ENCODE peak calls at places on chromosomes 5 and 9, in five cellular contexts. One of them, this sample, is unnamed.

GRCh38 chr5:44828719-44829118 is 20.0 kb downstream of the MRPS30 start:
- DNase-seq in endodermal cell: no peak
- DNase-seq in A549: no peak
- DNase-seq in neural progenitor cell: no peak
- DNase-seq in transverse colon: no peak
- DNase-seq in this sample: no peak

GRCh38 chr5:77987331-77987730 is 211.2 kb upstream of the TBCA start:
- DNase-seq in endodermal cell: no peak
- DNase-seq in A549: no peak
- DNase-seq in neural progenitor cell: peak
- DNase-seq in transverse colon: no peak
- DNase-seq in this sample: no peak

GRCh38 chr9:27117489-27118135 is 8.6 kb downstream of the TEK start:
- DNase-seq in endodermal cell: peak
- DNase-seq in A549: peak
- DNase-seq in neural progenitor cell: no peak
- DNase-seq in transverse colon: peak
- DNase-seq in this sample: peak

GRCh38 chr5:170219615-170220014 is 13.2 kb upstream of the C5orf58 start:
- DNase-seq in endodermal cell: no peak
- DNase-seq in A549: no peak
- DNase-seq in neural progenitor cell: no peak
- DNase-seq in transverse colon: no peak
- DNase-seq in this sample: no peak

GRCh38 chr9:127140842-127141675 is 18.6 kb upstream of the ANGPTL2 start:
- DNase-seq in endodermal cell: no peak
- DNase-seq in A549: no peak
- DNase-seq in neural progenitor cell: no peak
- DNase-seq in transverse colon: no peak
- DNase-seq in this sample: no peak

GRCh38 chr5:77847814-77848290 is 71.7 kb upstream of the TBCA start:
- DNase-seq in endodermal cell: peak
- DNase-seq in A549: no peak
- DNase-seq in neural progenitor cell: peak
- DNase-seq in transverse colon: no peak
- DNase-seq in this sample: no peak

GRCh38 chr5:172078726-172079345 is 72.4 kb upstream of the FBXW11 start:
- DNase-seq in endodermal cell: peak
- DNase-seq in A549: no peak
- DNase-seq in neural progenitor cell: no peak
- DNase-seq in transverse colon: no peak
- DNase-seq in this sample: no peak

GRCh38 chr9:70106571-70106970 is 62.9 kb downstream of the MAMDC2 start:
- DNase-seq in endodermal cell: no peak
- DNase-seq in A549: no peak
- DNase-seq in neural progenitor cell: no peak
- DNase-seq in transverse colon: no peak
- DNase-seq in this sample: no peak

GRCh38 chr5:2866622-2867372 is 115.3 kb upstream of the IRX2 start:
- DNase-seq in endodermal cell: no peak
- DNase-seq in A549: no peak
- DNase-seq in neural progenitor cell: no peak
- DNase-seq in transverse colon: no peak
- DNase-seq in this sample: no peak

GRCh38 chr5:2865856-2866546 is 114.5 kb upstream of the IRX2 start:
- DNase-seq in endodermal cell: no peak
- DNase-seq in A549: no peak
- DNase-seq in neural progenitor cell: no peak
- DNase-seq in transverse colon: no peak
- DNase-seq in this sample: no peak

GRCh38 chr5:2863133-2863532 is 111.7 kb upstream of the IRX2 start:
- DNase-seq in endodermal cell: no peak
- DNase-seq in A549: no peak
- DNase-seq in neural progenitor cell: no peak
- DNase-seq in transverse colon: no peak
- DNase-seq in this sample: no peak

GRCh38 chr5:2863675-2864433 is 112.4 kb upstream of the IRX2 start:
- DNase-seq in endodermal cell: no peak
- DNase-seq in A549: no peak
- DNase-seq in neural progenitor cell: peak
- DNase-seq in transverse colon: no peak
- DNase-seq in this sample: no peak

GRCh38 chr5:2864515-2864914 is 113.0 kb upstream of the IRX2 start:
- DNase-seq in endodermal cell: no peak
- DNase-seq in A549: no peak
- DNase-seq in neural progenitor cell: no peak
- DNase-seq in transverse colon: no peak
- DNase-seq in this sample: no peak
- H3K4me3 ChIP-seq in endodermal cell: no peak
- H3K4me3 ChIP-seq in A549: no peak
- H3K4me3 ChIP-seq in neural progenitor cell: no peak
- H3K4me3 ChIP-seq in transverse colon: no peak
- H3K4me3 ChIP-seq in this sample: no peak

GRCh38 chr9:110672873-110673508 is 4.4 kb downstream of the MUSK start:
- DNase-seq in endodermal cell: no peak
- DNase-seq in A549: no peak
- DNase-seq in neural progenitor cell: no peak
- DNase-seq in transverse colon: no peak
- DNase-seq in this sample: no peak

GRCh38 chr9:110671849-110672248 is 3.3 kb downstream of the MUSK start:
- DNase-seq in endodermal cell: no peak
- DNase-seq in A549: no peak
- DNase-seq in neural progenitor cell: no peak
- DNase-seq in transverse colon: no peak
- DNase-seq in this sample: no peak

GRCh38 chr9:110668528-110669167 is at the start of gene MUSK:
- DNase-seq in endodermal cell: no peak
- DNase-seq in A549: no peak
- DNase-seq in neural progenitor cell: no peak
- DNase-seq in transverse colon: no peak
- DNase-seq in this sample: no peak

GRCh38 chr9:110669439-110669838 is 848 bp downstream of the MUSK start:
- DNase-seq in endodermal cell: no peak
- DNase-seq in A549: no peak
- DNase-seq in neural progenitor cell: no peak
- DNase-seq in transverse colon: no peak
- DNase-seq in this sample: no peak
- H3K27ac ChIP-seq in endodermal cell: no peak
- H3K27ac ChIP-seq in A549: no peak
- H3K27ac ChIP-seq in neural progenitor cell: no peak
- H3K27ac ChIP-seq in transverse colon: peak
- H3K27ac ChIP-seq in this sample: no peak

GRCh38 chr5:148810821-148811220 is 15.6 kb upstream of the ADRB2 start:
- DNase-seq in endodermal cell: no peak
- DNase-seq in A549: no peak
- DNase-seq in neural progenitor cell: no peak
- DNase-seq in transverse colon: no peak
- DNase-seq in this sample: no peak

GRCh38 chr5:148807845-148808244 is 18.6 kb upstream of the ADRB2 start:
- DNase-seq in endodermal cell: no peak
- DNase-seq in A549: no peak
- DNase-seq in neural progenitor cell: no peak
- DNase-seq in transverse colon: peak
- DNase-seq in this sample: peak

GRCh38 chr5:148806520-148806931 is 19.9 kb upstream of the ADRB2 start:
- DNase-seq in endodermal cell: no peak
- DNase-seq in A549: no peak
- DNase-seq in neural progenitor cell: no peak
- DNase-seq in transverse colon: no peak
- DNase-seq in this sample: no peak

GRCh38 chr5:148809781-148810524 is 16.5 kb upstream of the ADRB2 start:
- DNase-seq in endodermal cell: no peak
- DNase-seq in A549: no peak
- DNase-seq in neural progenitor cell: no peak
- DNase-seq in transverse colon: no peak
- DNase-seq in this sample: no peak

DNA sequence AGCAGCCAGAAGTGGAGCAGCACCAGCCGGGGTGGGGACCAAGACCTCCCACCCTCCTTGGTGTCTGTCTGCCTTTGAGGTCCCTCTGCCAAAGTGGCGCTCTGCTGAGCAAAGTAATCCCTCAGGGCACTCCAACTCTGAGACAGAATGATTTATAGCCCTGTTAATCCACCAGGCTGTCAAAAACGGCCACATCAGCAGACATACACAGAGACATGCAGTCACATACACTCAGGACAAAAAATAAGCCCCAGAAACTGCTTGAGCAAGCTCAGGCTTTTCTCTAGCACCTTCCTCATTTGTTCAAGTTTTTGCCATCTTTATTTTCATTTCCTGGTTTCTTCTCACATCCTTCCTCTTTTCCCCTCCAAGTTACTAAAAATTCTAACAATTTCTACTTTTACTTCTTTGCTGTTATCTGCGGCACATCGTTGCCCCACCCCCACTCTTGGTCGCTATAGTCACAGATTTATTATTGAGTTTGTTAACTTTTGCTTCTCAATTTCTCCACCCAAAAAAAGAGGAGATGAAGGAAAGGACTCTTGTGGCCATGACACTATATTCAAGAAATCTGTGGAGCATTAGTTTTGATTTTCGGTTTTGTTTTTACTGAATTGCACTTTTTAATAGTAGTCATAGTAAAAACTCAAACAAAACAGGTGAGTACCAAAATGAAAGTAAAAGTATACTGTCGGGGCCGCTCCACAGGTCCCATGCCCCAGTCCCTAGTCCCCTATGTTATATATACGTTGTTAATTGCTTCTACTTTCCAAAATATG is 17.4 kb upstream of the ADRB2 start:
- DNase-seq in endodermal cell: no peak
- DNase-seq in A549: no peak
- DNase-seq in neural progenitor cell: no peak
- DNase-seq in transverse colon: peak
- DNase-seq in this sample: peak
- H3K4me3 ChIP-seq in endodermal cell: no peak
- H3K4me3 ChIP-seq in A549: peak
- H3K4me3 ChIP-seq in neural progenitor cell: no peak
- H3K4me3 ChIP-seq in transverse colon: peak
- H3K4me3 ChIP-seq in this sample: no peak

GRCh38 chr9:98975838-98976237 is 32.1 kb downstream of the COL15A1 start:
- DNase-seq in endodermal cell: no peak
- DNase-seq in A549: no peak
- DNase-seq in neural progenitor cell: no peak
- DNase-seq in transverse colon: no peak
- DNase-seq in this sample: no peak

GRCh38 chr9:98977246-98977681 is 33.6 kb downstream of the COL15A1 start:
- DNase-seq in endodermal cell: no peak
- DNase-seq in A549: no peak
- DNase-seq in neural progenitor cell: no peak
- DNase-seq in transverse colon: no peak
- DNase-seq in this sample: no peak

GRCh38 chr9:98980291-98980690 is 36.6 kb downstream of the COL15A1 start:
- DNase-seq in endodermal cell: no peak
- DNase-seq in A549: no peak
- DNase-seq in neural progenitor cell: no peak
- DNase-seq in transverse colon: no peak
- DNase-seq in this sample: no peak

GRCh38 chr9:98978231-98978681 is 34.5 kb downstream of the COL15A1 start:
- DNase-seq in endodermal cell: no peak
- DNase-seq in A549: no peak
- DNase-seq in neural progenitor cell: peak
- DNase-seq in transverse colon: no peak
- DNase-seq in this sample: no peak

DNA sequence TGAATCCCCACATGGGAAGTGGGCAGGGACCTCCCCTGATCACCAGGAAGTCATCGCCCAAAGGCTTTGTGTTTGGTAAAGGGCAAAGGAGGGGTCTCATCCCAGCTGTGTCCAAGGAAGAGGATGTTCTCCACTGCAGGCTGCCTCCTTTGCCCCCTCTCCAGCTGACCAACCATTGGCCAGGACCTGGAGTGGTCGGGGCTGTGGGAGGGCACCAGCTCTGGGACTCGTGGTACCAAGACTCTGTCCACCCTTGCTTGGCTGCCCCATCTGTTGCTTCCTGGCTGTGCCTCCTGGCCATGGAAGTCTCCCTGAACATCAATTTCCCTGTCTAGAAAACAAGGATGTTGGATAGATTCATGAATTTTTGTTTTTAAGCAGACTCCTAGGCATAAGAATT is 34.1 kb downstream of the COL15A1 start:
- DNase-seq in endodermal cell: no peak
- DNase-seq in A549: no peak
- DNase-seq in neural progenitor cell: no peak
- DNase-seq in transverse colon: no peak
- DNase-seq in this sample: no peak
- H3K27ac ChIP-seq in endodermal cell: no peak
- H3K27ac ChIP-seq in A549: no peak
- H3K27ac ChIP-seq in neural progenitor cell: peak
- H3K27ac ChIP-seq in transverse colon: peak
- H3K27ac ChIP-seq in this sample: no peak

GRCh38 chr5:80083115-80083890 is 48.2 kb downstream of the THBS4 start:
- DNase-seq in endodermal cell: peak
- DNase-seq in A549: peak
- DNase-seq in neural progenitor cell: peak
- DNase-seq in transverse colon: no peak
- DNase-seq in this sample: peak
- H3K4me3 ChIP-seq in endodermal cell: no peak
- H3K4me3 ChIP-seq in A549: peak
- H3K4me3 ChIP-seq in neural progenitor cell: no peak
- H3K4me3 ChIP-seq in transverse colon: no peak
- H3K4me3 ChIP-seq in this sample: no peak

GRCh38 chr5:72957337-72957736 is 1.5 kb downstream of the FCHO2 start:
- DNase-seq in endodermal cell: no peak
- DNase-seq in A549: no peak
- DNase-seq in neural progenitor cell: no peak
- DNase-seq in transverse colon: no peak
- DNase-seq in this sample: no peak
- H3K27ac ChIP-seq in endodermal cell: no peak
- H3K27ac ChIP-seq in A549: peak
- H3K27ac ChIP-seq in neural progenitor cell: no peak
- H3K27ac ChIP-seq in transverse colon: peak
- H3K27ac ChIP-seq in this sample: no peak

GRCh38 chr5:14250094-14250777 is 107.1 kb downstream of the TRIO start:
- DNase-seq in endodermal cell: peak
- DNase-seq in A549: no peak
- DNase-seq in neural progenitor cell: peak
- DNase-seq in transverse colon: peak
- DNase-seq in this sample: no peak
- H3K4me3 ChIP-seq in endodermal cell: no peak
- H3K4me3 ChIP-seq in A549: no peak
- H3K4me3 ChIP-seq in neural progenitor cell: no peak
- H3K4me3 ChIP-seq in transverse colon: no peak
- H3K4me3 ChIP-seq in this sample: no peak